ENCODE peak calls at places on chromosomes 6 and 20, in five cellular contexts. One of them, this sample, is unnamed.

GRCh38 chr6:88972504-88973423 is 9.3 kb upstream of the RNGTT start:
- DNase-seq in breast epithelium: no peak
- DNase-seq in GM12878: no peak
- DNase-seq in esophagus squamous epithelium: no peak
- DNase-seq in heart left ventricle: no peak
- DNase-seq in this sample: no peak

GRCh38 chr20:33653218-33653899 is 8.8 kb upstream of the C20orf144 start:
- DNase-seq in breast epithelium: no peak
- DNase-seq in GM12878: no peak
- DNase-seq in esophagus squamous epithelium: no peak
- DNase-seq in heart left ventricle: peak
- DNase-seq in this sample: no peak

GRCh38 chr6:128135325-128135724 is 234.5 kb upstream of the THEMIS start:
- DNase-seq in GM12878: no peak
- DNase-seq in heart left ventricle: no peak
- DNase-seq in breast epithelium: no peak
- DNase-seq in esophagus squamous epithelium: no peak
- DNase-seq in this sample: no peak

GRCh38 chr6:14975124-14975815 is 270.6 kb upstream of the JARID2 start:
- DNase-seq in GM12878: no peak
- DNase-seq in breast epithelium: no peak
- DNase-seq in heart left ventricle: no peak
- DNase-seq in esophagus squamous epithelium: no peak
- DNase-seq in this sample: no peak

GRCh38 chr6:16158943-16159557 is 30.2 kb downstream of the MYLIP start:
- DNase-seq in esophagus squamous epithelium: no peak
- DNase-seq in heart left ventricle: no peak
- DNase-seq in breast epithelium: no peak
- DNase-seq in GM12878: no peak
- DNase-seq in this sample: no peak

GRCh38 chr6:134352786-134353480 is 35.0 kb upstream of the SGK1 start:
- DNase-seq in breast epithelium: no peak
- DNase-seq in esophagus squamous epithelium: no peak
- DNase-seq in heart left ventricle: no peak
- DNase-seq in GM12878: no peak
- DNase-seq in this sample: no peak

GRCh38 chr6:69917834-69918233 is 51.5 kb downstream of the COL19A1 start:
- DNase-seq in heart left ventricle: no peak
- DNase-seq in GM12878: peak
- DNase-seq in esophagus squamous epithelium: no peak
- DNase-seq in breast epithelium: no peak
- DNase-seq in this sample: no peak

GRCh38 chr6:144896876-144897275 is 611.7 kb downstream of the UTRN start:
- DNase-seq in breast epithelium: no peak
- DNase-seq in esophagus squamous epithelium: no peak
- DNase-seq in heart left ventricle: no peak
- DNase-seq in GM12878: no peak
- DNase-seq in this sample: no peak

GRCh38 chr6:298233-299049 is 6.2 kb downstream of the DUSP22 start:
- DNase-seq in breast epithelium: no peak
- DNase-seq in esophagus squamous epithelium: no peak
- DNase-seq in GM12878: no peak
- DNase-seq in heart left ventricle: peak
- DNase-seq in this sample: no peak

GRCh38 chr6:16762547-16763477 is 1.6 kb upstream of the ATXN1 start:
- DNase-seq in esophagus squamous epithelium: no peak
- DNase-seq in GM12878: no peak
- DNase-seq in heart left ventricle: peak
- DNase-seq in breast epithelium: peak
- DNase-seq in this sample: no peak

GRCh38 chr6:14035448-14035847 is 82.1 kb upstream of the CD83 start:
- DNase-seq in breast epithelium: peak
- DNase-seq in GM12878: no peak
- DNase-seq in heart left ventricle: no peak
- DNase-seq in esophagus squamous epithelium: no peak
- DNase-seq in this sample: no peak

GRCh38 chr20:57553376-57554018 is 7.4 kb upstream of the PCK1 start:
- DNase-seq in breast epithelium: no peak
- DNase-seq in heart left ventricle: no peak
- DNase-seq in esophagus squamous epithelium: no peak
- DNase-seq in GM12878: no peak
- DNase-seq in this sample: no peak

GRCh38 chr6:26576929-26577719 is 19.6 kb upstream of the ABT1 start:
- DNase-seq in esophagus squamous epithelium: no peak
- DNase-seq in breast epithelium: no peak
- DNase-seq in GM12878: no peak
- DNase-seq in heart left ventricle: peak
- DNase-seq in this sample: no peak

GRCh38 chr20:47024461-47024937 is 129.9 kb downstream of the EYA2 start:
- DNase-seq in GM12878: no peak
- DNase-seq in heart left ventricle: no peak
- DNase-seq in esophagus squamous epithelium: no peak
- DNase-seq in breast epithelium: no peak
- DNase-seq in this sample: no peak

GRCh38 chr6:164826831-164827468 is 482.5 kb downstream of the C6orf118 start:
- DNase-seq in heart left ventricle: no peak
- DNase-seq in GM12878: no peak
- DNase-seq in breast epithelium: no peak
- DNase-seq in esophagus squamous epithelium: no peak
- DNase-seq in this sample: no peak

GRCh38 chr20:62211216-62211615 is 8.9 kb downstream of the HRH3 start:
- DNase-seq in GM12878: no peak
- DNase-seq in breast epithelium: no peak
- DNase-seq in heart left ventricle: no peak
- DNase-seq in esophagus squamous epithelium: no peak
- DNase-seq in this sample: no peak

GRCh38 chr6:150334790-150335783 is 33.7 kb upstream of the IYD start:
- DNase-seq in breast epithelium: peak
- DNase-seq in GM12878: no peak
- DNase-seq in esophagus squamous epithelium: no peak
- DNase-seq in heart left ventricle: peak
- DNase-seq in this sample: no peak

GRCh38 chr6:40011844-40012243 is 77.6 kb upstream of the MOCS1 start:
- DNase-seq in GM12878: no peak
- DNase-seq in heart left ventricle: no peak
- DNase-seq in esophagus squamous epithelium: no peak
- DNase-seq in breast epithelium: no peak
- DNase-seq in this sample: no peak

GRCh38 chr6:21829126-21829525 is 235.6 kb downstream of the SOX4 start:
- DNase-seq in GM12878: no peak
- DNase-seq in esophagus squamous epithelium: no peak
- DNase-seq in breast epithelium: no peak
- DNase-seq in heart left ventricle: no peak
- DNase-seq in this sample: no peak

GRCh38 chr6:66307490-66307889 is 600.5 kb upstream of the EYS start:
- DNase-seq in heart left ventricle: no peak
- DNase-seq in GM12878: no peak
- DNase-seq in esophagus squamous epithelium: no peak
- DNase-seq in breast epithelium: no peak
- DNase-seq in this sample: no peak

GRCh38 chr20:37986873-37987601 is 46.2 kb downstream of the TTI1 start:
- DNase-seq in breast epithelium: peak
- DNase-seq in heart left ventricle: peak
- DNase-seq in esophagus squamous epithelium: no peak
- DNase-seq in GM12878: no peak
- DNase-seq in this sample: no peak

GRCh38 chr6:157273756-157274088 is 49.6 kb downstream of the TMEM242 start:
- DNase-seq in GM12878: no peak
- DNase-seq in heart left ventricle: peak
- DNase-seq in breast epithelium: no peak
- DNase-seq in esophagus squamous epithelium: peak
- DNase-seq in this sample: no peak

GRCh38 chr6:157276134-157276532 is 47.2 kb downstream of the TMEM242 start:
- DNase-seq in heart left ventricle: no peak
- DNase-seq in breast epithelium: no peak
- DNase-seq in esophagus squamous epithelium: no peak
- DNase-seq in GM12878: no peak
- DNase-seq in this sample: no peak

GRCh38 chr6:157274116-157274470 is 49.2 kb downstream of the TMEM242 start:
- DNase-seq in breast epithelium: no peak
- DNase-seq in GM12878: no peak
- DNase-seq in esophagus squamous epithelium: no peak
- DNase-seq in heart left ventricle: no peak
- DNase-seq in this sample: no peak

GRCh38 chr6:157272866-157273755 is 50.2 kb downstream of the TMEM242 start:
- DNase-seq in GM12878: no peak
- DNase-seq in esophagus squamous epithelium: no peak
- DNase-seq in heart left ventricle: no peak
- DNase-seq in breast epithelium: no peak
- DNase-seq in this sample: no peak

DNA sequence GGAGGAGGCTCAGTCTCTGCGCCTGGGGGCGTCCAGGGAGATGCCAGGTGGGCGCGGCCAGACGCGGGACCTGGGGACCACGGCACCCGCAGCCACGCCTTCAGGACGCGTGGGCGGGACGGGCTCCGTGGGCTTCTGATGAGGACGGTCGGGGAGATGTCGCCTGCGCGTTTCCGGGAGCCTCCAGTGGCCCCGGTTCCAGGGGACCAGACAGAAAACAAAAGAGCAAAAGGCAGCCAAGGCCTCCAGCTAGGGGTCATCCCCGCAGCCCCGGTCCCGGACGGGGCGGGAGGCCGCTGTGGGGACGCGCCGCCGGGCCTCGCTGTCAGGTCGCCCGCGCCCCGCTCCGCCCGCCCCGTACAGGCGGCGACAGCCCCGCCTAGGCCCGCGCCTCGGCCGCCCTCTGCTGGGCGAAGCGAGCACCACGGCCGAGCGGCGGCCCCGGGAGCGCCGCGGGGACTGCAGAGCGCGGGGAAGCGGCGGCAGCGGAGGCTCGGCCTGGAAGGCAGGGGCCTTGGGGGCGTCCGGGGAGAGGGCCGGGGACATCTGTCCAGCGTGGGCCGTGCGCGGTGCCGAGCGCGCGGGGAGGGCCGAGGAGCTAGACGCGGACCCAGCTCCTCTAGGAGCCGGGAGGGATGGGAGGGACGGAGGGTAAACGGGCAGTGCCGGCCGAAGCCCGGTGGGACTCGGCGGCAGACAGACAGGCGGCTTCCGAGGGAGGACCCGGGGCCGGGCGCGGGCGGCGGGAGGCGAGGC is 48.7 kb downstream of the TMEM242 start:
- DNase-seq in breast epithelium: peak
- DNase-seq in esophagus squamous epithelium: peak
- DNase-seq in heart left ventricle: peak
- DNase-seq in GM12878: peak
- DNase-seq in this sample: peak
- TF ChIP-seq POLR2A in breast epithelium: no peak
- TF ChIP-seq POLR2A in esophagus squamous epithelium: no peak
- TF ChIP-seq POLR2A in heart left ventricle: peak
- TF ChIP-seq POLR2A in GM12878: peak
- TF ChIP-seq POLR2A in this sample: peak

DNA sequence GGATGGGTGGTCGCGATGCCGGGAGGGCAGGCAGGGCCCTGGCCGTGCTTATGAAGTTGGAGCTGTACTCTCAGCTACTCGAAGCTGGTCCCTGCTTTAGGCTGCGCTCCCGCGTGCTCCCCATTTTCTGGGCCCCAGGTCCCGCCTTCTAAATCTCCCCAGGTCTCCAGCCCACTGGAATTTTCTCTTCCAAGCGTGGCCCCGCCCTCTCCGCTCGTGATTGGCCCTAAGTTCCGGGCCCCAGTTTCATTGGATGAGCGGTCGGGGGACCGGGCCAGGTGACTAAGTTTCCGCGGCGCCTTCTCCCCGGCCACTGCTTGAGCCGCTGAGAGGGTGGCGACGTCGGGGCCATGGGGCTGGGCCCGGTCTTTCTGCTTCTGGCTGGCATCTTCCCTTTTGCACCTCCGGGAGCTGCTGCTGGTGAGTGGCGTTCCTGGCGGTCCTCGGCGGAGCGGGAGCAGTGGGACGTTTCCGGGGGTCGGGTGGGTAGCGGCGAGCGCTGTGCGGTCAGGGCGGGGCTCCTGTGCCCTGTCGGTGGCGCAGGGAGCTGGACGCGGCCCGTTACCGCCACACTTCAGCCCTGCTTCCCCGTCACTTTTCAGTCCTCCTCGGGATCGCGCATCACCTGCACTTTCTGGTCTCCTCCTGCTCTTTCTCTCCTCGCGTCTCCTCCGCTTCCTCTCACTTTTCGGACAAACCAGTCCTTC is at the start of gene MICA:
- DNase-seq in GM12878: no peak
- DNase-seq in breast epithelium: peak
- DNase-seq in heart left ventricle: peak
- DNase-seq in esophagus squamous epithelium: peak
- DNase-seq in this sample: peak
- TF ChIP-seq CTCF in GM12878: no peak
- TF ChIP-seq CTCF in breast epithelium: peak
- TF ChIP-seq CTCF in heart left ventricle: no peak
- TF ChIP-seq CTCF in esophagus squamous epithelium: no peak
- TF ChIP-seq CTCF in this sample: peak

DNA sequence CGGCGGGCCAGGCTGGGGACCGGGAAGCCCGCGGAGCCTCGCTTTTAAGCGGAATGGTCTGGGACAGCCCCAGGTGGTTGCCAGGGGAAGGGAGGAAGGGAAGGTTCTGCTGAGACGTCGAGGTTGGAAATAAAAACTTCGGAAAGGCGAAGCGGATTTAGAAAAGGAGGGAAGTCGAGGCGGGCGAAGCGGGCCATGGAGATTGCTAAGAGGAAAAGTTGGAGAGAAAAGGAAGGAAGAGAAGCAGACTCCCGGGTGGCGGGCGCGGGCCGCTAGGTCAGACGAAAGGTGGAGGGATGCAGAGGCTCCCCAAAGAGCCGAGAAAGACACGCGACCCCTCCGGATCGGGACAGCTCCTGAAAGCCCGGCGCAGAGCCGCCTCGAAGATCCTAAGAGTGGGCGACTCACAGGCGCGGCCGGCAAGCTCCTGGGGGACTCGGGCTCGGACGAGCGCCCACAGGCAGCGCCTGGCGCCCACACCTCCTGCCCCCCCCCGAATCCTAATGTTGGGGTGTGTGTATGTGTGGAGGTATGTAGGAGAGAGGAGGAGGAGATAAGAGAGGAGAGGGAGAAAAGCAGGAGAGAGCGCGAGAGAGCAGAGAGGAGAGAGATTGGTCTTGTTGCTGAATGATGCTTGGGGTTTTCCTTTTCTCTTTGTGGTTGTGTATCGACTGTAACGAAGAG is 1.4 kb downstream of the TFAP2B start:
- DNase-seq in GM12878: no peak
- DNase-seq in esophagus squamous epithelium: no peak
- DNase-seq in breast epithelium: peak
- DNase-seq in heart left ventricle: no peak
- DNase-seq in this sample: no peak
- H3K4me3 ChIP-seq in GM12878: peak
- H3K4me3 ChIP-seq in esophagus squamous epithelium: peak
- H3K4me3 ChIP-seq in breast epithelium: peak
- H3K4me3 ChIP-seq in heart left ventricle: peak
- H3K4me3 ChIP-seq in this sample: peak

DNA sequence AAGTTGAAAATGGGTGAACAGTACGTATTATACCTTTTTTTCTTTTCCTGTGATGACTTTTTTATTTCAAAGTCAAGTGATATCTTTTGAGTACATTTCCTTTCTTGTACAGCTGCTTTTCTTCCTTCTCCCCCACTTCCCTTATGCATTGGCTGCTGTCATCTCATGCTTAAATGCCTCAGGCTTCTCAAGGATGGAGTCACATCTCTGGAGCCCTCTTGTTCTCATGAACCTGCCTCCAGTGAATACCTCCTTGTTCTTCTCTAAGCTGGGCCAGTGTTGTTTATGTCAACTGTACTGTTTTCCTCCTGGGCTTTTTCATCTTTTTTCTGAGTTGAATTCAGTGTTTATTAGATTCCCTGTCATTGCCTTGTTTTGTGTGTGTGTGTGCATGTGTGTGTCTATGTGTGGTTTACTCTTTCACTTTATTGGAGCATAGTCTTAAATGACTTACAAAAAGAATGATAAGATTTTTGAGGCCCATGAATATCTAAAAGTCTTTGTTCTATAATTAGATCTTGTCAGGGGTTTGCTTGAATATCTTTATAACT is 23.6 kb downstream of the STXBP5 start:
- DNase-seq in GM12878: no peak
- DNase-seq in heart left ventricle: no peak
- DNase-seq in esophagus squamous epithelium: no peak
- DNase-seq in breast epithelium: no peak
- DNase-seq in this sample: no peak
- TF ChIP-seq POLR2A in GM12878: no peak
- TF ChIP-seq POLR2A in heart left ventricle: no peak
- TF ChIP-seq POLR2A in esophagus squamous epithelium: no peak
- TF ChIP-seq POLR2A in breast epithelium: no peak
- TF ChIP-seq POLR2A in this sample: no peak

This sample was measured in tibial nerve.